ENCODE peak calls at places on chromosomes 5 and 9, in nine cellular contexts. G is choroid plexus epithelial cell, J is fibroblast of lung, C is suprapubic skin, X is hepatocyte, R is astrocyte of the cerebellum, F is IMR-90, Q is breast epithelium, M is uterus. S is an unnamed sample.

GRCh38 chr5:2685651-2686050 is 65.8 kb downstream of the IRX2 start:
- DNase-seq in G (no peak), J (peak), C (no peak), X (no peak), R (peak), F (peak), Q (no peak), M (no peak), S (no peak)

GRCh38 chr9:36208521-36209253 is 18.0 kb downstream of the CLTA start:
- DNase-seq in G (no peak), J (peak), C (no peak), X (no peak), R (no peak), F (no peak), Q (no peak), M (no peak), S (no peak)

GRCh38 chr9:113564804-113565237 is 101.3 kb downstream of the RGS3 start:
- DNase-seq in G (peak), J (peak), C (no peak), X (peak), R (no peak), F (peak), Q (peak), M (no peak), S (peak)

GRCh38 chr5:61327761-61328753 is 4.0 kb upstream of the ZSWIM6 start:
- DNase-seq in G (peak), J (peak), C (no peak), X (peak), R (no peak), F (peak), Q (no peak), M (no peak), S (no peak)

GRCh38 chr9:130768265-130768664 is 66.8 kb upstream of the ABL1 start:
- DNase-seq in G (peak), J (no peak), C (no peak), X (peak), R (no peak), F (peak), Q (no peak), M (no peak), S (no peak)

GRCh38 chr9:81772144-81772543 is 82.8 kb upstream of the TLE1 start:
- DNase-seq in G (peak), J (peak), C (no peak), X (no peak), R (no peak), F (peak), Q (no peak), M (no peak), S (no peak)

GRCh38 chr9:92206490-92206889 is 87.0 kb downstream of the IARS1 start:
- DNase-seq in G (peak), J (peak), C (no peak), X (no peak), R (no peak), F (peak), Q (no peak), M (no peak), S (no peak)

GRCh38 chr5:18334949-18335348 is 700.7 kb downstream of the TAF11L14 start:
- DNase-seq in G (no peak), J (no peak), C (no peak), X (no peak), R (no peak), F (no peak), Q (no peak), M (no peak), S (no peak)

GRCh38 chr5:35143841-35144240 is 86.4 kb downstream of the PRLR start:
- DNase-seq in G (no peak), J (no peak), C (no peak), X (no peak), R (no peak), F (no peak), Q (no peak), M (no peak), S (no peak)

GRCh38 chr5:34610576-34610975 is 45.6 kb upstream of the RAI14 start:
- DNase-seq in G (no peak), J (no peak), C (no peak), X (no peak), R (no peak), F (no peak), Q (no peak), M (no peak), S (no peak)

GRCh38 chr5:97670447-97670846 is 487.4 kb upstream of the RIOK2 start:
- DNase-seq in G (no peak), J (no peak), C (no peak), X (no peak), R (no peak), F (no peak), Q (no peak), M (no peak), S (no peak)

GRCh38 chr9:100652850-100653249 is 75.0 kb downstream of the CAVIN4 start:
- DNase-seq in G (no peak), J (peak), C (no peak), X (no peak), R (no peak), F (no peak), Q (no peak), M (no peak), S (no peak)

GRCh38 chr5:5492087-5492933 is 69.8 kb downstream of the ICE1 start:
- DNase-seq in G (peak), J (peak), C (no peak), X (peak), R (peak), F (peak), Q (no peak), M (no peak), S (no peak)

GRCh38 chr5:73374520-73375235 is 73.9 kb downstream of the FOXD1 start:
- DNase-seq in G (peak), J (peak), C (no peak), X (no peak), R (no peak), F (peak), Q (no peak), M (no peak), S (no peak)

GRCh38 chr9:107557236-107557990 is 67.8 kb upstream of the KLF4 start:
- DNase-seq in G (peak), J (peak), C (no peak), X (peak), R (no peak), F (peak), Q (no peak), M (no peak), S (no peak)

GRCh38 chr9:34809504-34810186 is 99.7 kb upstream of the CCL21 start:
- DNase-seq in G (peak), J (peak), C (no peak), X (peak), R (no peak), F (peak), Q (no peak), M (no peak), S (no peak)

GRCh38 chr5:1926471-1927341 is 44.0 kb upstream of the IRX4 start:
- DNase-seq in G (no peak), J (no peak), C (peak), X (no peak), R (no peak), F (no peak), Q (no peak), M (no peak), S (peak)

GRCh38 chr5:125660231-125660895 is 762.8 kb upstream of the GRAMD2B start:
- DNase-seq in G (peak), J (peak), C (no peak), X (no peak), R (no peak), F (no peak), Q (no peak), M (no peak), S (no peak)

GRCh38 chr9:107251756-107252322 is 31.2 kb upstream of the RAD23B start:
- DNase-seq in G (peak), J (peak), C (no peak), X (peak), R (peak), F (peak), Q (no peak), M (peak), S (no peak)

GRCh38 chr9:86572904-86573303 is 218.7 kb upstream of the TUT7 start:
- DNase-seq in G (no peak), J (no peak), C (no peak), X (no peak), R (no peak), F (no peak), Q (no peak), M (no peak), S (no peak)

GRCh38 chr9:108271646-108272349 is 584.0 kb downstream of the ACTL7B start:
- DNase-seq in G (peak), J (peak), C (no peak), X (peak), R (peak), F (peak), Q (peak), M (peak), S (no peak)

GRCh38 chr5:125274938-125275759 is 528.7 kb upstream of the ZNF608 start:
- DNase-seq in G (peak), J (peak), C (no peak), X (no peak), R (peak), F (peak), Q (no peak), M (peak), S (no peak)

GRCh38 chr9:36995927-36996471 is 38.1 kb downstream of the PAX5 start:
- DNase-seq in G (peak), J (peak), C (no peak), X (peak), R (peak), F (peak), Q (no peak), M (no peak), S (no peak)

GRCh38 chr9:128024761-128025308 is 42.3 kb downstream of the NAIF1 start:
- DNase-seq in G (no peak), J (no peak), C (no peak), X (no peak), R (no peak), F (no peak), Q (no peak), M (no peak), S (no peak)

GRCh38 chr5:143826909-143827514 is 15.1 kb downstream of the HMHB1 start:
- DNase-seq in G (no peak), J (peak), C (no peak), X (peak), R (no peak), F (peak), Q (no peak), M (no peak), S (no peak)

GRCh38 chr5:14364576-14365472 is 216.8 kb upstream of the OTULINL start:
- DNase-seq in G (no peak), J (no peak), C (no peak), X (peak), R (no peak), F (no peak), Q (no peak), M (no peak), S (no peak)

GRCh38 chr5:158414333-158414762 is 555.4 kb upstream of the CLINT1 start:
- DNase-seq in G (peak), J (peak), C (no peak), X (no peak), R (no peak), F (no peak), Q (no peak), M (peak), S (no peak)

GRCh38 chr5:43312699-43313034 is 545 bp downstream of the HMGCS1 start:
- DNase-seq in G (no peak), J (no peak), C (no peak), X (no peak), R (no peak), F (no peak), Q (no peak), M (no peak), S (no peak)

GRCh38 chr9:33186457-33187168 is 19.5 kb upstream of the B4GALT1 start:
- DNase-seq in G (peak), J (no peak), C (no peak), X (peak), R (no peak), F (peak), Q (no peak), M (peak), S (no peak)

GRCh38 chr5:132497488-132497997 is 7.0 kb upstream of the IRF1 start:
- DNase-seq in G (peak), J (peak), C (no peak), X (peak), R (peak), F (peak), Q (peak), M (peak), S (peak)

GRCh38 chr5:77356740-77357139 is 135.4 kb downstream of the WDR41 start:
- DNase-seq in G (peak), J (peak), C (no peak), X (no peak), R (peak), F (peak), Q (no peak), M (no peak), S (no peak)

GRCh38 chr9:7802666-7803065 is 3.1 kb upstream of the DMAC1 start:
- DNase-seq in G (no peak), J (peak), C (no peak), X (no peak), R (no peak), F (peak), Q (no peak), M (no peak), S (no peak)

GRCh38 chr9:112971415-112971814 is 40.6 kb downstream of the ZNF883 start:
- DNase-seq in G (peak), J (no peak), C (no peak), X (peak), R (no peak), F (peak), Q (no peak), M (no peak), S (no peak)

GRCh38 chr9:24582363-24583126 is 36.8 kb upstream of the IZUMO3 start:
- DNase-seq in G (no peak), J (no peak), C (no peak), X (no peak), R (no peak), F (no peak), Q (no peak), M (no peak), S (no peak)

GRCh38 chr5:150809363-150809762 is 30.8 kb downstream of the SMIM3 start:
- DNase-seq in G (no peak), J (no peak), C (no peak), X (peak), R (no peak), F (no peak), Q (no peak), M (no peak), S (no peak)

GRCh38 chr5:138179277-138179857 is 455 bp downstream of the KIF20A start:
- DNase-seq in G (no peak), J (peak), C (no peak), X (peak), R (no peak), F (no peak), Q (no peak), M (no peak), S (no peak)

GRCh38 chr9:4297151-4297794 is 2.6 kb downstream of the GLIS3 start:
- DNase-seq in G (peak), J (peak), C (peak), X (peak), R (peak), F (peak), Q (peak), M (peak), S (peak)

GRCh38 chr5:72767289-72768010 is 49.0 kb upstream of the TNPO1 start:
- DNase-seq in G (peak), J (no peak), C (no peak), X (peak), R (no peak), F (no peak), Q (no peak), M (no peak), S (no peak)

GRCh38 chr5:143812085-143812705 is at the start of gene HMHB1:
- DNase-seq in G (no peak), J (no peak), C (no peak), X (no peak), R (no peak), F (no peak), Q (no peak), M (no peak), S (no peak)

GRCh38 chr5:88715503-88715902 is 167.5 kb downstream of the MEF2C start:
- DNase-seq in G (no peak), J (no peak), C (no peak), X (no peak), R (no peak), F (no peak), Q (no peak), M (no peak), S (no peak)
- H3K4me3 ChIP-seq in G (no peak), J (no peak), C (no peak), X (no peak), R (no peak), F (no peak), Q (no peak), M (no peak), S (no peak)

GRCh38 chr9:134125413-134126095 is 10.3 kb upstream of the WDR5 start:
- DNase-seq in G (no peak), J (no peak), C (no peak), X (no peak), R (no peak), F (no peak), Q (no peak), M (no peak), S (no peak)

GRCh38 chr9:134128727-134129679 is 6.9 kb upstream of the WDR5 start:
- DNase-seq in G (no peak), J (no peak), C (no peak), X (peak), R (no peak), F (no peak), Q (no peak), M (no peak), S (no peak)

GRCh38 chr9:134127065-134127580 is 8.8 kb upstream of the WDR5 start:
- DNase-seq in G (no peak), J (no peak), C (no peak), X (no peak), R (no peak), F (no peak), Q (no peak), M (no peak), S (no peak)

GRCh38 chr9:134126373-134126772 is 9.5 kb upstream of the WDR5 start:
- DNase-seq in G (no peak), J (no peak), C (no peak), X (no peak), R (no peak), F (no peak), Q (no peak), M (no peak), S (no peak)

GRCh38 chr9:134127616-134128015 is 8.3 kb upstream of the WDR5 start:
- DNase-seq in G (no peak), J (no peak), C (no peak), X (no peak), R (no peak), F (no peak), Q (no peak), M (no peak), S (no peak)
- TF ChIP-seq CTCF in G (no peak), J (no peak), C (no peak), X (no peak), R (no peak), F (no peak), Q (no peak), M (no peak), S (no peak)

GRCh38 chr5:80569086-80569960 is 757 bp downstream of the ANKRD34B start:
- DNase-seq in G (no peak), J (no peak), C (no peak), X (no peak), R (no peak), F (no peak), Q (no peak), M (no peak), S (no peak)

GRCh38 chr5:80566711-80567259 is 3.3 kb downstream of the ANKRD34B start:
- DNase-seq in G (no peak), J (no peak), C (no peak), X (no peak), R (no peak), F (no peak), Q (no peak), M (no peak), S (no peak)

GRCh38 chr5:80568251-80568650 is 1.8 kb downstream of the ANKRD34B start:
- DNase-seq in G (no peak), J (no peak), C (no peak), X (no peak), R (no peak), F (no peak), Q (no peak), M (no peak), S (no peak)

GRCh38 chr5:80573062-80573461 is 3.0 kb upstream of the ANKRD34B start:
- DNase-seq in G (no peak), J (no peak), C (no peak), X (no peak), R (no peak), F (no peak), Q (no peak), M (no peak), S (no peak)

GRCh38 chr5:80569961-80570786 is at the start of gene ANKRD34B:
- DNase-seq in G (peak), J (peak), C (no peak), X (peak), R (no peak), F (no peak), Q (no peak), M (no peak), S (no peak)
- H3K4me3 ChIP-seq in G (peak), J (no peak), C (peak), X (peak), R (peak), F (peak), Q (peak), M (no peak), S (peak)

GRCh38 chr5:83179966-83180365 is 102.6 kb downstream of the XRCC4 start:
- DNase-seq in G (peak), J (peak), C (no peak), X (no peak), R (peak), F (peak), Q (no peak), M (no peak), S (no peak)
- TF ChIP-seq CTCF in G (no peak), J (no peak), C (no peak), X (no peak), R (no peak), F (no peak), Q (no peak), M (no peak), S (no peak)

GRCh38 chr5:146340260-146341081 is 1.8 kb downstream of the POU4F3 start:
- DNase-seq in G (peak), J (peak), C (no peak), X (peak), R (peak), F (peak), Q (peak), M (peak), S (no peak)

GRCh38 chr5:146338774-146339714 is at the start of gene POU4F3:
- DNase-seq in G (no peak), J (no peak), C (no peak), X (no peak), R (no peak), F (no peak), Q (no peak), M (no peak), S (no peak)

GRCh38 chr5:146341854-146342253 is 3.2 kb downstream of the POU4F3 start:
- DNase-seq in G (no peak), J (no peak), C (no peak), X (no peak), R (no peak), F (no peak), Q (no peak), M (no peak), S (no peak)

GRCh38 chr5:146337928-146338327 is 711 bp upstream of the POU4F3 start:
- DNase-seq in G (no peak), J (no peak), C (no peak), X (no peak), R (no peak), F (no peak), Q (no peak), M (no peak), S (no peak)

GRCh38 chr5:146339715-146340259 is 1.1 kb downstream of the POU4F3 start:
- DNase-seq in G (no peak), J (no peak), C (no peak), X (no peak), R (no peak), F (no peak), Q (no peak), M (no peak), S (no peak)
- H3K4me3 ChIP-seq in G (no peak), J (peak), C (no peak), X (no peak), R (peak), F (no peak), Q (peak), M (no peak), S (peak)

DNA sequence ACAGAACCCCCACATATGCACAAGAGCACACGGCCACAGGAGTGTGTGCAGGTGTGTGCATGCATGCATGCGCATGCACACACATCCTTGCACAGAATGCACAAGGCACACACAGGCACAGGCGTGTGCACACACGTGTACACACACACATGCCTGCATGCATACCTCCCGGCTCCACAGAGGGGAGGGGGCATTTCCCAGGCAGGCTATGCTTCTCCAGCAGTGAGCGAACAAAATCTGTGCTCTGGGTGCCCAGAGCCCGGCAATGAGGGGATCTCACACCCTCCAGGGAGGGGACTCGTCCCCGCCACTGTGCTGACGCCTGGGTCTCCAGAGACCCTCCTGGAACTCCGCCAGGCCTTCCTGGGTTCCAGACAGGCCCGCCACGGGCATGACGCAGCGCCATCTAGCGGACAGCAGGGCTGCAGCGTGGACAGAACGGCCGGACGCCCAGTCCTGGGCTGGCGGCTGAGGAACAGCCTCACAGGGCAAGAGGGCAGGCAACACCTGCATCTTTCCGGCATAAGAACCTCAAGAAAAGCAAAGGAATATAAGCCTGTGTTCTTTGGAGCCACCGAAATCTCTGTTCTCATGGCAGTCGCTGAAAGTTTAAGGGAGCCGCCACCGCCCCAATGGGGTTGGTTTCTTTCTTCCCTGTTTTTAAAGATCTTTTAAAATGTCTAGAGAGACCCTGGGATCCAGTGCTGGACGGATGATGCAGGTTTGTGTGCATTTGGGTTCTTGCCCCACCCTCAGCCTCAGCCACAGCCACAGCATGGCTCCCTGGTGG is 135.7 kb upstream of the PPP1R26 start:
- DNase-seq in G (peak), J (peak), C (no peak), X (peak), R (no peak), F (peak), Q (no peak), M (peak), S (no peak)
- TF ChIP-seq CTCF in G (peak), J (peak), C (peak), X (peak), R (peak), F (peak), Q (no peak), M (peak), S (peak)

S was measured in coronary artery.